ENCODE peak calls at places on chromosomes 1 and 21, in four cellular contexts. W is tibial artery, S is suprapubic skin, Y is GM12865. J is an unnamed sample.

GRCh38 chr1:43853161-43853921 is 80.3 kb upstream of the ARTN start:
- DNase-seq in W (peak; percentile 55), S (no peak), Y (peak; percentile 68), J (peak; percentile 83)

GRCh38 chr1:24763671-24764070 is 18.4 kb downstream of the CLIC4 start:
- DNase-seq in W (no peak), S (no peak), Y (no peak), J (no peak)

GRCh38 chr21:24093032-24093431 is 1514.2 kb downstream of the MRPL39 start:
- DNase-seq in W (no peak), S (no peak), Y (no peak), J (no peak)

GRCh38 chr1:165895451-165895871 is 68.0 kb downstream of the UCK2 start:
- DNase-seq in W (no peak), S (no peak), Y (no peak), J (peak; percentile 31)

GRCh38 chr1:86356247-86356646 is 39.9 kb downstream of the ODF2L start:
- DNase-seq in W (no peak), S (no peak), Y (no peak), J (no peak)

GRCh38 chr1:172269084-172269483 is 151.4 kb upstream of the C1orf105 start:
- DNase-seq in W (no peak), S (no peak), Y (no peak), J (no peak)

GRCh38 chr1:59135761-59136255 is 161.1 kb upstream of the FGGY start:
- DNase-seq in W (no peak), S (no peak), Y (no peak), J (no peak)

GRCh38 chr1:169886931-169887330 is 6.8 kb downstream of the SCYL3 start:
- DNase-seq in W (no peak), S (no peak), Y (no peak), J (no peak)

GRCh38 chr1:213761845-213762407 is 225.8 kb upstream of the PROX1 start:
- DNase-seq in W (no peak), S (no peak), Y (no peak), J (no peak)

GRCh38 chr1:85339089-85339488 is 62.7 kb upstream of the BCL10 start:
- DNase-seq in W (no peak), S (no peak), Y (no peak), J (peak; percentile 72)

GRCh38 chr21:45940621-45941337 is 40.8 kb upstream of the COL6A1 start:
- DNase-seq in W (no peak), S (no peak), Y (no peak), J (no peak)

GRCh38 chr1:58862728-58863385 is 79.0 kb upstream of the JUN start:
- DNase-seq in W (no peak), S (no peak), Y (no peak), J (no peak)

GRCh38 chr1:182255494-182255893 is 136.1 kb downstream of the GLUL start:
- DNase-seq in W (no peak), S (no peak), Y (no peak), J (no peak)

GRCh38 chr21:23936224-23936623 is 1671.1 kb downstream of the MRPL39 start:
- DNase-seq in W (no peak), S (no peak), Y (peak; percentile 12), J (peak; percentile 29)

GRCh38 chr1:11502516-11502915 is 23.6 kb downstream of the DISP3 start:
- DNase-seq in W (no peak), S (peak; percentile 32), Y (no peak), J (no peak)

GRCh38 chr1:167297222-167298214 is 76.8 kb downstream of the POU2F1 start:
- DNase-seq in W (peak; percentile 43), S (no peak), Y (no peak), J (no peak)

GRCh38 chr1:94708299-94708685 is 111.9 kb upstream of the SLC44A3 start:
- DNase-seq in W (no peak), S (no peak), Y (no peak), J (no peak)

GRCh38 chr1:62784509-62785365 is 805 bp downstream of the ATG4C start:
- DNase-seq in W (no peak), S (no peak), Y (peak; percentile 1), J (peak; percentile 45)

GRCh38 chr21:25572895-25573310 is 34.4 kb downstream of the MRPL39 start:
- DNase-seq in W (no peak), S (no peak), Y (peak; percentile 85), J (peak; percentile 56)

GRCh38 chr1:98176414-98176813 is 255.6 kb upstream of the DPYD start:
- DNase-seq in W (no peak), S (no peak), Y (no peak), J (no peak)

GRCh38 chr1:187047298-187047697 is 218.5 kb downstream of the PLA2G4A start:
- DNase-seq in W (no peak), S (no peak), Y (no peak), J (no peak)

GRCh38 chr1:50251592-50252165 is 143.0 kb downstream of the ELAVL4 start:
- DNase-seq in W (no peak), S (no peak), Y (peak; percentile 54), J (no peak)

GRCh38 chr21:45365608-45366241 is 39.2 kb upstream of the COL18A1 start:
- DNase-seq in W (no peak), S (no peak), Y (no peak), J (peak; percentile 73)

GRCh38 chr21:16159213-16159970 is 429.6 kb downstream of the USP25 start:
- DNase-seq in W (no peak), S (no peak), Y (no peak), J (peak; percentile 59)

GRCh38 chr1:234601217-234602017 is 8.6 kb downstream of the IRF2BP2 start:
- DNase-seq in W (no peak), S (no peak), Y (no peak), J (peak; percentile 60)

GRCh38 chr1:61079898-61080336 is 2.4 kb upstream of the NFIA start:
- DNase-seq in W (peak; percentile 90), S (peak; percentile 85), Y (no peak), J (peak; percentile 86)

GRCh38 chr1:171252482-171252881 is 4.2 kb downstream of the FMO1 start:
- DNase-seq in W (no peak), S (no peak), Y (peak; percentile 84), J (no peak)

GRCh38 chr1:119982006-119982405 is 85.7 kb upstream of the ADAM30 start:
- DNase-seq in W (no peak), S (no peak), Y (no peak), J (peak; percentile 77)

GRCh38 chr1:115165776-115166175 is 76.5 kb upstream of the TSPAN2 start:
- DNase-seq in W (no peak), S (no peak), Y (no peak), J (no peak)

GRCh38 chr1:116259665-116260064 is 113.4 kb upstream of the ATP1A1 start:
- DNase-seq in W (no peak), S (no peak), Y (peak; percentile 68), J (no peak)

GRCh38 chr1:54227836-54228435 is 28.0 kb downstream of the MRPL37 start:
- DNase-seq in W (no peak), S (no peak), Y (no peak), J (no peak)

DNA sequence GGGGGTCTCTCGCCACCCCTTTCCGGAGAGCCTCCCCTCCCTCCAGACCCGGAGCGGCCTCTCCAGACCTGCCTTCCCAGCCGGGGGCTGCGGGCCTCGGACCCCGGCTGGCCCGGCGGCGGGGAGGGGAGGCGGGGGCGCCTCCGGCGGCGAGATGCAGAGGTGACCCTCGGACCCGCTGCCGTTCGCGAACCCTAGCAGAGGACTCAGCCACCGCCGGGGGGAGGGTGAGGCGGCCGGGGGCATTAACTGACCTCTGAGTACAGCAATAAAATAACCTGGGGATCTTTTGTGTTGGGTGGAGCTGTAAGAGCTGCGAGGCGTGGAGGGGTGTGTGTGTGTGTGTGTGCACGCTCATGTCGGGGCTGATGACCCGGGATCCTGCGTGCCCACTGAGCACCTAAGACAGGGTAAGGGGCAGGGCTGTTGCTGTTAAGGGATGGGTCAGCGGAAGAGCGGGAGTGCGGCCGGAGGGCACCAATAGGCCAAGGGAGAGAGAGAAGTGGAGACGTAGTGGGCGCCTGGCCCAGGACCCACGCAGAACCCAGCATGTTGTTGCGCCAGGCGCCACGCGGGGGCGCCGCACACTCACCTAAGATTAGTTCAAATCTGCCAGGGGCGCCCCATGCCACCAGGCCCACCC is 6.3 kb downstream of the HAPLN2 start:
- DNase-seq in W (peak; percentile 45), S (no peak), Y (peak; percentile 62), J (peak; percentile 40)
- H3K4me3 ChIP-seq in W (peak overlapping the region; percentile 45), S (peak overlapping the region; percentile 42), Y (no peak overlapping the region), J (no peak overlapping the region)

GRCh38 chr1:179293340-179294327 is at the start of gene SOAT1:
- DNase-seq in W (peak; percentile 93), S (peak; percentile 97), Y (peak; percentile 96), J (peak; percentile 92)
- TF ChIP-seq CTCF in W (no peak), S (no peak), Y (no peak), J (peak; percentile 17)

GRCh38 chr1:209655412-209655811 is 3.2 kb upstream of the LAMB3 start:
- DNase-seq in W (no peak), S (no peak), Y (no peak), J (no peak)
- H3K4me3 ChIP-seq in W (no peak overlapping the region), S (no peak overlapping the region), Y (no peak overlapping the region), J (no peak overlapping the region)

DNA sequence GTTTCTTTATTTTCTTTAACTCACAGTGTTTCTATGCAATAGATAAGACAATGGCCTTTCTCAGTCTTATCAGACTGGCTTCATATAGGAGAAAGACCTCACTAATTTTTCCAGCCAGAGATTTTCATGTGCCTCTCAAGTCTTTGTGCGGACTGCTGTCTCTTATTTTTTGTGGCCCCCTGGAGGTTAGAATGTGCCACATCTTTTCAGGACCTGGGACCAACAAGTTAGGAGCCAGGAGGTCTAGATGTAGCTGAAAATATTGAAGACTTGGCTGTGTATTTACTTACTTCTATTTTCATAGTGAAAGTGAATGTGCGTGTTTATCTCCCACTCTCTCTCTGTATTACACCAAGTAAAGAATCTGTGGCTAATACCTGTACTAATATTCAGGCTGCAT is 42.1 kb upstream of the CFHR3 start:
- DNase-seq in W (no peak), S (no peak), Y (no peak), J (no peak)
- TF ChIP-seq CTCF in W (no peak), S (no peak), Y (peak; percentile 13), J (peak; percentile 21)

DNA sequence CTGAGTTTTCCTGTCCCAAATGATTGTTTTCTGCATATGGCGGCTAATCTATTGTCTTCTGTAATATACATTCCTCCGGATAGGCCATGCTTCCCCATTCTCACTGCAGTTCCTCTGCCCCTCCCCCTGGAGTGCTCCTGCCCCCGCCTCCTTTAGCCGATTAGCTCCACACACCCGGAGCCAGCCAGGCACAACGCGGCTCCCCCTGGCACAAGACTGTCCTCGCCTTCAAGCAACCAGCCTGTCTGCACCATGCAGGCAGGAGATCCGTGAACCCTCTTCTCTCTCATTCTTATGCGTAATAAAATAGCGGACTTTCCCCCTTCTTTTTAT is 18.0 kb downstream of the SERTAD4 start:
- DNase-seq in W (peak; percentile 46), S (peak; percentile 72), Y (no peak), J (no peak)
- H3K4me3 ChIP-seq in W (peak overlapping the region; percentile 57), S (peak overlapping the region; percentile 49), Y (no peak overlapping the region), J (peak overlapping the region; percentile 30)

DNA sequence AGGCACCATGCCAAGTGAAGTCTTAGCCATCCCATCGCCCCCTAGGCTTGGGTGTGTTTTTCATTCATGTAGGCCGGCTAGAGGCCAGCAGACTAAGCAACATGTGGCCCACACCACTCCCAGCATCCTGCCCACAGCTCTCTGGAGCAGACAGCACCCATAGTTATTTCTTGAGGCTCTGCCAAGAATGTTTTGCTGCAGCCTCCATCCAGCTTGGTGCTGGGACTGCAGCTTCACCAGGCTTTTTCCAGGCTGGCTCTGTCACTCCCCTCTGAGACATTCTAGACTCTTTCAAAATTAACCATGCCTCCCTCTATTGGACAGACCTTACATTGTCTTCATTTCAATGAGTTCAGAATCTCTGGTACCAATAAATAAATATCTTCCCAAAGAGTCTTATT is 104.2 kb downstream of the DUSP10 start:
- DNase-seq in W (no peak), S (no peak), Y (no peak), J (peak; percentile 24)
- TF ChIP-seq CTCF in W (no peak), S (no peak), Y (no peak), J (no peak)

GRCh38 chr1:66436378-66437135 is 97.4 kb upstream of the SGIP1 start:
- DNase-seq in W (no peak), S (no peak), Y (peak; percentile 78), J (peak; percentile 87)
- H3K4me3 ChIP-seq in W (no peak overlapping the region), S (no peak overlapping the region), Y (no peak overlapping the region), J (no peak overlapping the region)

GRCh38 chr1:218658294-218658693 is 313.2 kb downstream of the TGFB2 start:
- DNase-seq in W (no peak), S (no peak), Y (no peak), J (peak; percentile 55)
- TF ChIP-seq CTCF in W (no peak), S (no peak), Y (no peak), J (peak; percentile 9)